ENCODE peak calls at places on chromosomes 3 and 15, in eight cellular contexts. D is HT1080; X is ureter; N is activated CD4-positive, alpha-beta T cell treated with anti-CD3 and anti-CD28 coated beads for 48 hours; J is hepatocyte; S is NCI-H69; O is fibroblast of the conjunctiva; E is stimulated activated CD4-positive, alpha-beta T cell treated with anti-CD3 and anti-CD28 coated beads, Interleukin-12 subunit alpha, Interleukin-12 subunit beta, amount 100 ng/mL, for 48 hours. H is an unnamed sample.

GRCh38 chr3:52174896-52175295 is 20.7 kb upstream of the POC1A start:
- DNase-seq in E (no peak), D (peak; percentile 34), S (no peak), X (no peak), N (peak; percentile 19), J (no peak), O (no peak), H (no peak)

GRCh38 chr3:171228228-171228627 is 201.7 kb upstream of the SLC2A2 start:
- DNase-seq in J (no peak), X (no peak), E (no peak), O (no peak), S (no peak), D (no peak), N (no peak), H (no peak)

GRCh38 chr3:61954097-61954528 is 392.7 kb downstream of the PTPRG start:
- DNase-seq in S (peak; percentile 35), X (no peak), N (no peak), J (no peak), O (no peak), E (no peak), D (peak; percentile 36), H (no peak)

GRCh38 chr3:32123620-32124019 is 17.2 kb downstream of the GPD1L start:
- DNase-seq in N (no peak), X (no peak), S (no peak), O (no peak), E (no peak), D (no peak), J (no peak), H (no peak)

GRCh38 chr3:146164951-146165350 is 4.0 kb upstream of the PLOD2 start:
- DNase-seq in E (no peak), O (no peak), D (no peak), N (no peak), X (no peak), S (peak; percentile 11), J (peak; percentile 36), H (no peak)

GRCh38 chr15:28977377-28978010 is 91.7 kb downstream of the APBA2 start:
- DNase-seq in O (peak; percentile 88), X (peak; percentile 52), J (peak; percentile 83), N (no peak), S (peak; percentile 23), D (peak; percentile 98), E (no peak), H (no peak)

GRCh38 chr3:120848503-120848902 is 59.5 kb upstream of the STXBP5L start:
- DNase-seq in S (no peak), N (no peak), X (no peak), D (no peak), J (no peak), O (no peak), E (no peak), H (no peak)

GRCh38 chr3:45994661-45995369 is 809 bp downstream of the FYCO1 start:
- DNase-seq in O (no peak), E (peak; percentile 30), X (no peak), S (peak; percentile 60), D (no peak), J (peak; percentile 19), N (peak; percentile 59), H (no peak)

GRCh38 chr3:120341658-120342346 is 7.4 kb downstream of the LRRC58 start:
- DNase-seq in N (no peak), J (no peak), O (no peak), D (no peak), E (no peak), S (no peak), X (no peak), H (no peak)

GRCh38 chr3:166123088-166123487 is 285.9 kb upstream of the BCHE start:
- DNase-seq in N (no peak), X (no peak), J (no peak), S (no peak), D (no peak), E (no peak), O (no peak), H (no peak)

GRCh38 chr3:101124125-101124524 is 130.9 kb upstream of the ABI3BP start:
- DNase-seq in E (no peak), O (no peak), N (no peak), J (no peak), D (no peak), X (no peak), S (no peak), H (no peak)

GRCh38 chr3:193014961-193015360 is 97.3 kb upstream of the MB21D2 start:
- DNase-seq in E (no peak), N (no peak), D (no peak), S (no peak), X (no peak), J (no peak), O (no peak), H (no peak)

GRCh38 chr3:16890605-16891333 is 6.0 kb downstream of the PLCL2 start:
- DNase-seq in E (no peak), O (no peak), D (peak; percentile 76), S (peak; percentile 74), N (no peak), J (no peak), X (no peak), H (no peak)

GRCh38 chr3:190747566-190747965 is 114.9 kb downstream of the GMNC start:
- DNase-seq in O (no peak), S (no peak), J (no peak), E (no peak), D (no peak), X (no peak), N (no peak), H (no peak)

GRCh38 chr15:101088788-101089578 is 162.9 kb downstream of the CHSY1 start:
- DNase-seq in J (peak; percentile 74), O (no peak), D (peak; percentile 54), S (peak; percentile 82), E (peak; percentile 62), X (peak; percentile 79), N (peak; percentile 86), H (no peak)

GRCh38 chr15:78347586-78348543 is 7.7 kb downstream of the CRABP1 start:
- DNase-seq in J (peak; percentile 24), S (peak; percentile 85), X (peak; percentile 51), D (no peak), N (no peak), O (no peak), E (no peak), H (no peak)

GRCh38 chr3:66261318-66261717 is 40.5 kb downstream of the SLC25A26 start:
- DNase-seq in D (peak; percentile 55), E (no peak), X (no peak), O (no peak), N (no peak), J (no peak), S (no peak), H (no peak)